ENCODE peak calls at places on chromosomes 7 and 10, in four cellular contexts. D is spleen, H is A549, X is brain microvascular endothelial cell. I is an unnamed sample.

GRCh38 chr10:18647151-18647550 is 4.2 kb downstream of the NSUN6 start:
- DNase-seq in D (no peak), H (no peak), X (no peak), I (no peak)

GRCh38 chr10:30183076-30183402 is 123.7 kb upstream of the JCAD start:
- DNase-seq in D (no peak), H (no peak), X (no peak), I (no peak)

GRCh38 chr7:128318696-128319095 is 25.0 kb downstream of the RBM28 start:
- DNase-seq in D (no peak), H (no peak), X (no peak), I (no peak)

GRCh38 chr7:80858141-80858903 is 60.5 kb downstream of the SEMA3C start:
- DNase-seq in D (no peak), H (peak), X (no peak), I (peak)

GRCh38 chr10:52215745-52216361 is 98.2 kb upstream of the DKK1 start:
- DNase-seq in D (no peak), H (peak), X (peak), I (peak)

GRCh38 chr10:76962851-76963250 is 674.8 kb downstream of the KCNMA1 start:
- DNase-seq in D (no peak), H (no peak), X (no peak), I (no peak)

GRCh38 chr10:71616817-71617654 is 102.5 kb downstream of the C10orf105 start:
- DNase-seq in D (no peak), H (no peak), X (no peak), I (no peak)

GRCh38 chr10:29980084-29980483 is 79.3 kb downstream of the JCAD start:
- DNase-seq in D (no peak), H (no peak), X (no peak), I (peak)

GRCh38 chr7:143514995-143515735 is 37.5 kb downstream of the TAS2R41 start:
- DNase-seq in D (no peak), H (no peak), X (peak), I (peak)

GRCh38 chr7:2893411-2893861 is 49.3 kb upstream of the GNA12 start:
- DNase-seq in D (no peak), H (no peak), X (no peak), I (no peak)

GRCh38 chr7:8362723-8363369 is 70.6 kb upstream of the NXPH1 start:
- DNase-seq in D (no peak), H (no peak), X (no peak), I (no peak)

GRCh38 chr7:55144333-55144954 is 125.6 kb downstream of the EGFR start:
- DNase-seq in D (peak), H (no peak), X (no peak), I (no peak)

GRCh38 chr7:134954197-134955082 is 31.9 kb upstream of the AGBL3 start:
- DNase-seq in D (no peak), H (peak), X (no peak), I (peak)

GRCh38 chr10:122525788-122526187 is 34.8 kb upstream of the DMBT1 start:
- DNase-seq in D (no peak), H (peak), X (no peak), I (no peak)

GRCh38 chr10:124002391-124003069 is 90.9 kb downstream of the CHST15 start:
- DNase-seq in D (peak), H (no peak), X (no peak), I (no peak)

GRCh38 chr7:64557601-64558322 is 5.1 kb downstream of the ZNF680 start:
- DNase-seq in D (no peak), H (no peak), X (no peak), I (no peak)
- H3K4me3 ChIP-seq in D (no peak), H (no peak), X (no peak), I (no peak)

DNA sequence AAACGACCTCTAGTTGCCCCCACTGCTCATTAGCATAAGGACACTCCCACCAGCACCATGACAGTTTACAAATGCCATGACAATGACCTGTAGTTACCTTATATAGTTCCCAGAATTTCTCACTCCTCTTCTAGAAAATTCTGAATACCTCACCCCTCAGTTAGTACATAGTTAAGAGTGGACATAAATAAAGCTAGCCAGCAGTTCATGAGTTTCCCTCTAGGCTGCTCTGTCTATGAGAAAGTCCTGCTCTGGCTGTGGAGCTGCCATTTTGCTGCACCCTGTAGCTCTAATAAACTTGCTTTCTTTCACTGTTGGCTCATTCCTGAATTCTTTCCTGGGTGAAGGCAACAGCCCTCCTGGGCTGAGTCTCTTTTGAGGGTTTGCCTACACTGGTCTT is 276.8 kb upstream of the AKR1E2 start:
- DNase-seq in D (no peak), H (no peak), X (no peak), I (no peak)
- TF ChIP-seq CTCF in D (no peak), H (no peak), X (no peak), I (no peak)

DNA sequence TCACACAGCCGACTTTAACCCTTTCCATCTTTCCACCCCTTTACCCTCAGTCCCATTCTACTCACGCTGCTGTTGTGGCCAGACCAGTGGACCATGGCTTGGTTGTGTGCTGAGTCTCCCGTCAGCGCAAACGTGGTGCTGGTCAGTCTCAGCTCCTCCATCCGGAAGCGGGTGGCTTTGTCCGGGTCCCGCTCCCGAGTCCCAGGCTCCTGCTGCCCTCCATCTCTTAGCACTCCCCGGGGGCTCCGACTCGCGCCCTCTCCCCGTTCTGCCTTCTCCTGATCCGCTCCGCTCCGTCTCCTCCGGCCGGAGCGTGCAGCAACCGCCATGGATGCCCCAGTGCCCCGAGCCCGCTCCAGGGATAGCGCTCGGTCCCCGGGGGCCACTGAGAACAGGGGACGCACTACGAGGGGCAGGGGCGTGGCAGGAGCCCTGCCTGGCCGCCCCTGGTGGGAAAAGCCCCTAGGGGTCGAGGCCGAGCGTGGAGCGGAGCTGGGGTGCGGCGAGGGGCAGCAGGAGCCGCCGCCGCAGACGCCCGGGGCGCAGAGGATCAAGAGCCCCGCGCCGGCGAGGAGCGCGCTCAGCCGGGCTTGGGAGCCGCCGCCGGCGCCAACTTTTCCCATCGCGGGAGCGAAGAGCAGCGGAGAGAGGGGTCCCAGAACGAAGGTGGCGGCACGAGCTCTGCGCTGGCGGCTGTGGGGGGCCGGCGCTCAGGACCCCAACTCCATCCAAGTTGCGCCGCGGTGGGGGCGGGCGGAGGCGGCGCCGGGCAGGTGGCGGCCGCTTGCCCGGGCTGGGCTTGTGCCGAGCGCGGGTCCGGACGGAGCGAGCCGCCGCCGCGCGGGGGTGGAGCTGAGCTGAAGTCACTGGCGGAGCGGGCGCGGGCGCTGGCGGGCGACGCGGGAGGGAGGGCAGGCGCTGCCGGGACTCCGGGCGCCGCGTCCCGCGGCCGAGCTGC is at the start of gene SORCS1:
- DNase-seq in D (peak), H (no peak), X (no peak), I (no peak)
- H3K4me3 ChIP-seq in D (peak), H (no peak), X (peak), I (no peak)

GRCh38 chr10:118520116-118520742 is 75.2 kb downstream of the PRLHR start:
- DNase-seq in D (no peak), H (no peak), X (no peak), I (no peak)

GRCh38 chr10:118522791-118523498 is 72.5 kb downstream of the PRLHR start:
- DNase-seq in D (no peak), H (no peak), X (peak), I (peak)

GRCh38 chr10:118518095-118518494 is 77.4 kb downstream of the PRLHR start:
- DNase-seq in D (no peak), H (no peak), X (no peak), I (no peak)

GRCh38 chr10:118523775-118524174 is 71.7 kb downstream of the PRLHR start:
- DNase-seq in D (no peak), H (no peak), X (no peak), I (no peak)

GRCh38 chr10:118521415-118522117 is 73.9 kb downstream of the PRLHR start:
- DNase-seq in D (no peak), H (no peak), X (no peak), I (no peak)
- TF ChIP-seq CTCF in D (no peak), H (no peak), X (no peak), I (no peak)

GRCh38 chr7:99994819-99995218 is 19.0 kb upstream of the AZGP1 start:
- DNase-seq in D (no peak), H (no peak), X (no peak), I (no peak)

GRCh38 chr7:99992330-99993037 is 16.7 kb upstream of the AZGP1 start:
- DNase-seq in D (peak), H (no peak), X (no peak), I (no peak)

GRCh38 chr7:99987846-99988245 is 12.0 kb upstream of the AZGP1 start:
- DNase-seq in D (peak), H (no peak), X (no peak), I (no peak)

GRCh38 chr7:99984593-99984992 is 8.8 kb upstream of the AZGP1 start:
- DNase-seq in D (peak), H (no peak), X (no peak), I (no peak)

DNA sequence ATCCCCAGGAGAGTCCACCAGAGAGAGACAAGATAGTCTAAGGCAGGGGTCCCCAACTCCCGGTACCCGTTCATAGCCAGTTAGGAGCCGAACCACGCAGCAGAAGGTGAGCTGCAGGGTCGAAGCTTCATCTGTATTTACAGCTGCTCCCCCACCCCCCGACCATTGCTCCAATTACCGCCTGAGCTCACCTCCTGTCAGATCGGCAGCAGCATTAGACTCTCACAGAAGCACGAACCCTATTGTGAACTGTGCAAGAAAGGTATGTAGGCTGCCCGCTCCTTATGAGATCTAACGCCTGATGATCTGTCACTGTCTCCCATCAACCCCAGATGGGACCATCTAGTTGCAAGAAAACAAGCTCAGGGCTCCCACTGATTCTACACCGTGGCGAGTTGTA is 14.6 kb upstream of the AZGP1 start:
- DNase-seq in D (peak), H (no peak), X (no peak), I (no peak)
- H3K4me3 ChIP-seq in D (peak), H (no peak), X (peak), I (peak)

GRCh38 chr10:60098676-60099601 is 192.6 kb upstream of the CCDC6 start:
- DNase-seq in D (no peak), H (peak), X (peak), I (no peak)
- TF ChIP-seq CTCF in D (peak), H (peak), X (peak), I (peak)

I was measured in astrocyte of the spinal cord.